ENCODE peak calls at places on chromosome 1, in six cellular contexts. X is NCI-H69; S is T47D; I is stimulated activated CD8-positive, alpha-beta memory T cell treated with anti-CD3 and anti-CD28 coated beads, Interleukin-15, amount 100 ng/mL, for 48 hours; D is activated naive CD8-positive, alpha-beta T cell treated with anti-CD3 and anti-CD28 coated beads, Interleukin-2, amount 50 U/mL, for 24 hours; K is LoVo. N is an unnamed sample.

GRCh38 chr1:89945852-89946476 is 48.9 kb upstream of the ZNF326 start:
- DNase-seq in X (no peak), S (no peak), I (no peak), D (no peak), K (peak; percentile 28), N (no peak)

GRCh38 chr1:19861034-19861433 is 21.2 kb upstream of the OTUD3 start:
- DNase-seq in X (no peak), S (no peak), I (no peak), D (no peak), K (peak; percentile 79), N (no peak)

GRCh38 chr1:17352419-17352909 is 19.5 kb upstream of the PADI6 start:
- DNase-seq in X (no peak), S (no peak), I (no peak), D (no peak), K (no peak), N (no peak)

GRCh38 chr1:47940779-47941178 is 56.4 kb downstream of the TRABD2B start:
- DNase-seq in X (no peak), S (no peak), I (no peak), D (no peak), K (no peak), N (no peak)

GRCh38 chr1:3697104-3697503 is 44.8 kb downstream of the TP73 start:
- DNase-seq in X (no peak), S (no peak), I (no peak), D (no peak), K (no peak), N (no peak)

GRCh38 chr1:81509619-81510018 is 291.1 kb upstream of the ADGRL2 start:
- DNase-seq in X (no peak), S (peak; percentile 33), I (no peak), D (no peak), K (no peak), N (no peak)

GRCh38 chr1:110879758-110880606 is 7.0 kb downstream of the CD53 start:
- DNase-seq in X (no peak), S (no peak), I (peak; percentile 61), D (peak; percentile 58), K (no peak), N (no peak)

GRCh38 chr1:215473943-215474342 is 93.2 kb upstream of the KCTD3 start:
- DNase-seq in X (peak; percentile 13), S (peak; percentile 7), I (no peak), D (no peak), K (no peak), N (no peak)

GRCh38 chr1:228109962-228110488 is 926 bp upstream of the MRPL55 start:
- DNase-seq in X (peak; percentile 46), S (no peak), I (no peak), D (no peak), K (peak; percentile 26), N (no peak)

GRCh38 chr1:19563336-19564097 is 78.2 kb upstream of the CAPZB start:
- DNase-seq in X (peak; percentile 2), S (no peak), I (no peak), D (no peak), K (no peak), N (peak; percentile 17)

GRCh38 chr1:77489910-77490309 is 192.5 kb downstream of the ZZZ3 start:
- DNase-seq in X (peak; percentile 8), S (no peak), I (no peak), D (no peak), K (no peak), N (no peak)

GRCh38 chr1:184114818-184115398 is 63.4 kb downstream of the TSEN15 start:
- DNase-seq in X (no peak), S (no peak), I (no peak), D (no peak), K (no peak), N (no peak)

GRCh38 chr1:230636575-230637163 is 5.6 kb upstream of the COG2 start:
- DNase-seq in X (no peak), S (no peak), I (no peak), D (peak; percentile 4), K (no peak), N (no peak)

GRCh38 chr1:174746024-174746808 is 253.5 kb upstream of the CACYBP start:
- DNase-seq in X (peak; percentile 29), S (no peak), I (no peak), D (no peak), K (no peak), N (no peak)

GRCh38 chr1:151741516-151741915 is 20.2 kb downstream of the RIIAD1 start:
- DNase-seq in X (no peak), S (no peak), I (no peak), D (no peak), K (no peak), N (no peak)

GRCh38 chr1:93609536-93609935 is 72.1 kb downstream of the BCAR3 start:
- DNase-seq in X (no peak), S (no peak), I (no peak), D (no peak), K (no peak), N (no peak)

GRCh38 chr1:110249256-110249655 is 39.1 kb downstream of the KCNC4 start:
- DNase-seq in X (no peak), S (no peak), I (no peak), D (no peak), K (no peak), N (no peak)

GRCh38 chr1:151510020-151510405 is 1.2 kb upstream of the CGN start:
- DNase-seq in X (no peak), S (no peak), I (no peak), D (no peak), K (peak; percentile 57), N (no peak)

GRCh38 chr1:112445591-112445990 is 49.6 kb downstream of the CTTNBP2NL start:
- DNase-seq in X (no peak), S (no peak), I (no peak), D (no peak), K (no peak), N (no peak)

GRCh38 chr1:221039616-221040015 is 160.4 kb downstream of the HLX start:
- DNase-seq in X (no peak), S (no peak), I (no peak), D (no peak), K (no peak), N (peak; percentile 3)